ENCODE peak calls at places on chromosomes 3 and 15, in six cellular contexts. T is astrocyte, V is epithelial cell of esophagus, W is GM13977, E is astrocyte of the cerebellum, C is WTC11. H is an unnamed sample.

GRCh38 chr15:78265752-78266224 is 1.4 kb downstream of the DNAJA4 start:
- DNase-seq in C (no peak), E (no peak), T (peak), W (no peak), V (peak), H (no peak)

GRCh38 chr15:85354432-85354831 is 26.0 kb upstream of the AKAP13 start:
- DNase-seq in V (no peak), W (no peak), T (peak), E (no peak), C (no peak), H (no peak)

GRCh38 chr15:48414015-48414414 is 82.8 kb downstream of the DUT start:
- DNase-seq in E (no peak), C (no peak), T (peak), V (no peak), W (no peak), H (no peak)

GRCh38 chr3:41418961-41419691 is 219.8 kb downstream of the CTNNB1 start:
- DNase-seq in V (peak), T (peak), W (no peak), E (peak), C (no peak), H (peak)

GRCh38 chr15:45678459-45679178 is 43.8 kb downstream of the SQOR start:
- DNase-seq in T (no peak), W (no peak), E (no peak), V (no peak), C (no peak), H (no peak)

GRCh38 chr15:47987908-47988532 is 132.8 kb upstream of the SLC24A5 start:
- DNase-seq in T (peak), C (no peak), W (peak), V (peak), E (peak), H (peak)

GRCh38 chr3:182259579-182259978 is 533.7 kb upstream of the ATP11B start:
- DNase-seq in T (peak), W (no peak), E (no peak), V (no peak), C (peak), H (no peak)

GRCh38 chr3:187955076-187955952 is 198.6 kb upstream of the LPP start:
- DNase-seq in W (no peak), V (peak), E (peak), T (peak), C (no peak), H (no peak)

GRCh38 chr3:66053009-66053782 is 14.5 kb upstream of the MAGI1 start:
- DNase-seq in W (no peak), V (no peak), C (no peak), E (no peak), T (no peak), H (no peak)

GRCh38 chr15:70589221-70589620 is 174.1 kb downstream of the UACA start:
- DNase-seq in C (no peak), V (no peak), E (peak), W (no peak), T (peak), H (no peak)

GRCh38 chr15:39125904-39126303 is 455.0 kb upstream of the THBS1 start:
- DNase-seq in T (peak), E (peak), V (peak), C (peak), W (peak), H (peak)

GRCh38 chr3:29554584-29554983 is 273.7 kb downstream of the RBMS3 start:
- DNase-seq in T (no peak), E (no peak), C (no peak), W (no peak), V (no peak), H (no peak)

GRCh38 chr3:16841906-16842709 is 42.6 kb upstream of the PLCL2 start:
- DNase-seq in V (no peak), C (peak), T (no peak), E (no peak), W (peak), H (peak)

GRCh38 chr3:143970773-143971366 is 753 bp upstream of the DIPK2A start:
- DNase-seq in T (peak), W (peak), C (peak), E (no peak), V (no peak), H (peak)

GRCh38 chr3:9625656-9626055 is 23.6 kb upstream of the MTMR14 start:
- DNase-seq in E (no peak), W (no peak), V (no peak), T (no peak), C (no peak), H (no peak)

GRCh38 chr3:194812177-194812576 is 126.5 kb downstream of the FAM43A start:
- DNase-seq in C (no peak), E (no peak), T (no peak), V (no peak), W (no peak), H (no peak)

GRCh38 chr15:76866716-76867321 is 38.3 kb downstream of the SCAPER start:
- DNase-seq in W (peak), T (peak), E (peak), V (peak), C (no peak), H (peak)

GRCh38 chr3:68819361-68819760 is 113.0 kb downstream of the TAFA4 start:
- DNase-seq in C (no peak), E (no peak), W (no peak), T (no peak), V (no peak), H (no peak)

GRCh38 chr3:112437146-112438022 is 61.9 kb downstream of the BTLA start:
- DNase-seq in C (no peak), W (peak), T (peak), V (peak), E (peak), H (no peak)

GRCh38 chr15:101470548-101471239 is 18.8 kb downstream of the PCSK6 start:
- DNase-seq in V (no peak), T (no peak), E (no peak), C (no peak), W (no peak), H (no peak)

GRCh38 chr3:193590088-193590856 is 2.7 kb upstream of the OPA1 start:
- DNase-seq in E (no peak), C (no peak), W (no peak), V (peak), T (peak), H (no peak)

GRCh38 chr3:125077864-125078263 is 22.1 kb upstream of the HEG1 start:
- DNase-seq in T (no peak), W (no peak), V (no peak), E (no peak), C (no peak), H (no peak)

GRCh38 chr3:29384640-29385039 is 103.8 kb downstream of the RBMS3 start:
- DNase-seq in C (no peak), T (peak), W (no peak), E (peak), V (peak), H (no peak)

GRCh38 chr15:85443593-85444328 is 63.4 kb downstream of the AKAP13 start:
- DNase-seq in T (peak), E (no peak), C (no peak), V (peak), W (no peak), H (peak)

GRCh38 chr15:38427380-38427779 is 26.5 kb upstream of the FAM98B start:
- DNase-seq in C (no peak), E (no peak), W (no peak), T (no peak), V (no peak), H (no peak)

GRCh38 chr3:152296382-152296781 is 27.7 kb downstream of the MBNL1 start:
- DNase-seq in C (no peak), E (no peak), T (no peak), W (no peak), V (no peak), H (no peak)

GRCh38 chr15:90059208-90059985 is 42.9 kb downstream of the IDH2 start:
- DNase-seq in E (no peak), W (peak), C (peak), T (no peak), V (peak), H (peak)

GRCh38 chr3:17183951-17184550 is 299.3 kb downstream of the PLCL2 start:
- DNase-seq in W (no peak), E (peak), T (peak), V (peak), C (no peak), H (peak)

GRCh38 chr15:83044156-83044555 is 22.9 kb downstream of the BTBD1 start:
- DNase-seq in E (no peak), T (no peak), C (no peak), W (no peak), V (no peak), H (no peak)

GRCh38 chr15:40149339-40149738 is 11.5 kb upstream of the BUB1B start:
- DNase-seq in C (no peak), T (no peak), W (no peak), E (no peak), V (no peak), H (no peak)

GRCh38 chr15:30055604-30056003 is 27.2 kb upstream of the GOLGA8J start:
- DNase-seq in T (no peak), C (no peak), W (no peak), V (no peak), E (no peak), H (no peak)

GRCh38 chr3:123188058-123188457 is 13.7 kb upstream of the SEC22A start:
- DNase-seq in E (no peak), T (no peak), V (no peak), C (no peak), W (no peak), H (no peak)

GRCh38 chr3:59783468-59783988 is 733.7 kb upstream of the CFAP20DC start:
- DNase-seq in C (no peak), V (no peak), W (no peak), T (no peak), E (no peak), H (peak)

GRCh38 chr3:145936986-145937385 is 224.0 kb downstream of the PLOD2 start:
- DNase-seq in T (peak), V (peak), E (no peak), W (no peak), C (no peak), H (no peak)

GRCh38 chr3:139198186-139198585 is 145.6 kb upstream of the MRPS22 start:
- DNase-seq in T (no peak), C (no peak), V (no peak), E (no peak), W (no peak), H (no peak)

DNA sequence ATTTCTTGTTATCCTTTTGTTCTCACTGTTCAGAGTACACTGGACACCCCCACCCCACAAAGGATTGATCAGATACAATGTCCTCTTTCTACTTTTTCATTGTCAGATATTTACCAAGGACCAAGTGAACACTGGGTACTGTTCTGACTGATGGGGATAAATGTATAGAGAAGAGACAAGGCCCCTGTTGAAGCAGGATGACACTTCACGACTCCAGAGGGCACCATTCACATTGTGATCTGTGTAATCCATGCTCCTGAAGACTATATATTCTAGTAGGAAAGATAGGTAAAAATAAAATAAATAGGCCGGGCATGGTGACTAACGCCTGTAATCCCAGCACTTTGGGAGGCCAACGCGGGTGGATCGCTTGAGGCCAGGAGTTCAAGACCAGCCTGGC is 7.2 kb upstream of the CRYGS start:
- DNase-seq in C (no peak), V (peak), W (no peak), E (no peak), T (no peak), H (no peak)
- TF ChIP-seq CTCF in C (no peak), V (peak), W (no peak), E (no peak), T (no peak), H (no peak)

GRCh38 chr15:68383161-68384074 is 48.5 kb downstream of the ITGA11 start:
- DNase-seq in E (no peak), C (peak), W (peak), T (no peak), V (peak), H (peak)

GRCh38 chr15:68384451-68385239 is 47.3 kb downstream of the ITGA11 start:
- DNase-seq in W (no peak), E (peak), C (peak), T (peak), V (peak), H (no peak)

GRCh38 chr15:68380456-68380855 is 51.5 kb downstream of the ITGA11 start:
- DNase-seq in W (no peak), T (no peak), C (no peak), V (no peak), E (no peak), H (no peak)

GRCh38 chr15:68379759-68380290 is 52.1 kb downstream of the ITGA11 start:
- DNase-seq in W (no peak), E (no peak), T (no peak), C (no peak), V (no peak), H (no peak)

GRCh38 chr15:68382286-68383007 is 49.5 kb downstream of the ITGA11 start:
- DNase-seq in C (no peak), V (no peak), T (peak), W (no peak), E (no peak), H (no peak)
- TF ChIP-seq CTCF in C (no peak), V (no peak), T (no peak), W (no peak), E (no peak), H (no peak)

DNA sequence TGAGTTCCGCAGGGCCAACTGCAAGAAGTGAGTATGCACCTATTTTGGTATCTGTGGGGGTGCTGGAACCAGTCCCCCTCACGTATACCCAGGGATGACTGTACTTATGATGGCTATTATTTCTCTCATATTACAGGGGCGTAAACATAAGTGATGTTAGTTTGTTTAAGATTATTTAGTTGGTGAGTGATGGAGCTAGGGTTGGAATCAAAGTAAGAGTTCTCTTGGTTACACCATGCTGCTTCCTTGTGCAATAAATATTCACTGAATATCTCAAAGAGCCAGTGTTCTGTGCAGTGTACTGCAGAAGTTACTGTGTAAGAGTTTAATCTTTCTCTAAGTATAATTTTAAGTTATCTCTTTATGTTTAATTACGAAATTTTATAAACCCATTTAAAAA is 12.8 kb upstream of the UTS2B start:
- DNase-seq in V (no peak), W (no peak), C (no peak), T (no peak), E (no peak), H (no peak)
- TF ChIP-seq CTCF in V (no peak), W (no peak), C (no peak), T (no peak), E (no peak), H (no peak)

DNA sequence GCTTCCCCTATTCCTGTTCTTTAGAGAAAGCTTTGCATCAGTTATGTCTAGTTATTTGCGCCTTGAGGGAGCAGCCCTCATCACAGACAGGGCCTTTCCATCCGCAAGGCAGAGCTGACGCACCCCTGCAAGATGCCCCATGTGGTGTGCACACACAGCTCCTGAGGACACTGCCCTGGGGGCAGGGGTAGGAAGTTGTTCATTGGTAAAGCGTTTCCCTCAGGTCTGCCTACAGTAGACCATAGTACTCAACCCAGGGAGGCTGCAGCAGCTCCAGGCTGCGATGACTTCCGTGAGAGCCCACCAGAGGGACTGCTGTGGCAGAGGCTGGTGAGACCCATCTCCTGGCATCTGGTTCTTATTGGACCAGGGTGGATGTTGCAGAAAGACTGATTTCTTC is 55.1 kb upstream of the PLXNA1 start:
- DNase-seq in E (no peak), V (no peak), T (no peak), C (no peak), W (no peak), H (no peak)
- TF ChIP-seq CTCF in E (no peak), V (no peak), T (no peak), C (no peak), W (no peak), H (no peak)

GRCh38 chr3:39383190-39383912 is at the start of gene SLC25A38:
- DNase-seq in C (peak), V (peak), T (peak), W (peak), E (peak), H (peak)
- TF ChIP-seq CTCF in C (no peak), V (peak), T (peak), W (peak), E (peak), H (peak)

GRCh38 chr3:14606663-14607339 is 44.8 kb upstream of the CCDC174 start:
- DNase-seq in E (no peak), T (peak), V (peak), C (no peak), W (no peak), H (no peak)

GRCh38 chr3:14605744-14606143 is 45.8 kb upstream of the CCDC174 start:
- DNase-seq in V (peak), T (no peak), E (no peak), C (no peak), W (no peak), H (no peak)

GRCh38 chr3:14602804-14603644 is 48.5 kb upstream of the CCDC174 start:
- DNase-seq in W (no peak), C (peak), V (no peak), E (no peak), T (no peak), H (no peak)

GRCh38 chr3:14605070-14605469 is 46.5 kb upstream of the CCDC174 start:
- DNase-seq in T (peak), C (no peak), W (no peak), E (no peak), V (peak), H (no peak)

GRCh38 chr3:14608298-14608697 is 43.3 kb upstream of the CCDC174 start:
- DNase-seq in C (no peak), W (no peak), V (no peak), E (no peak), T (no peak), H (no peak)
- TF ChIP-seq CTCF in C (no peak), W (no peak), V (peak), E (no peak), T (no peak), H (no peak)

GRCh38 chr3:140910860-140911259 is 30.8 kb upstream of the SLC25A36 start:
- DNase-seq in E (no peak), V (no peak), C (no peak), W (no peak), T (no peak), H (peak)
- TF ChIP-seq CTCF in E (no peak), V (peak), C (no peak), W (no peak), T (no peak), H (no peak)

GRCh38 chr3:177150970-177151627 is 46.2 kb downstream of the TBL1XR1 start:
- DNase-seq in W (peak), E (peak), T (peak), C (no peak), V (peak), H (peak)
- TF ChIP-seq CTCF in W (no peak), E (no peak), T (no peak), C (no peak), V (no peak), H (no peak)

DNA sequence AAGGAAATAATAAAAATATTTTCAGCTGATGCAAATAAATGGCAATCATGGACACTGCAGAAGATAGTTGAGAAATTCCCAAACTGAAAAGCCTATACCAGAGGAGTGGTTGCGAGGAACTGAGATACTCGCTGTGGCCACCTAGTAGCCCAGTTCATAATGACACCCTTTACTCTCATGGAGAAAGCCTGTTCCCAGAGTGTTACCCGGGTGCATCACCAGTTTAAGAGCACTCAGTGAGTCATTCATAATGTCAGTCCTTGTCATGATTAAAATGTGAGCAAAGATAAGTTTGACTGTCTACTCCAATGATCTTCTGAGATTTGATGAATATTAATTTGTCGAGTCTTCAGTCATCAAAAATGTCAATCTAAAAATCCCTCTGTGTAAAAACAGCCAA is 138.4 kb upstream of the LRRC3B start:
- DNase-seq in W (no peak), E (no peak), V (peak), T (no peak), C (peak), H (no peak)
- TF ChIP-seq CTCF in W (peak), E (no peak), V (peak), T (no peak), C (no peak), H (no peak)